ENCODE peak calls at places on chromosomes 11 and 22, in four cellular contexts. One of them, this sample, is unnamed.

GRCh38 chr11:81394324-81394723 is 1339.3 kb downstream of the FAM181B start:
- DNase-seq in SK-N-SH: no peak
- DNase-seq in H1: no peak
- DNase-seq in GM12878: no peak
- DNase-seq in this sample: no peak

GRCh38 chr11:45617886-45618601 is 47.4 kb downstream of the CHST1 start:
- DNase-seq in SK-N-SH: no peak
- DNase-seq in H1: no peak
- DNase-seq in GM12878: no peak
- DNase-seq in this sample: no peak

GRCh38 chr22:17655289-17655688 is 16.7 kb downstream of the BCL2L13 start:
- DNase-seq in SK-N-SH: no peak
- DNase-seq in H1: no peak
- DNase-seq in GM12878: no peak
- DNase-seq in this sample: no peak

GRCh38 chr11:13661074-13661623 is 7.3 kb upstream of the FAR1 start:
- DNase-seq in SK-N-SH: no peak
- DNase-seq in H1: no peak
- DNase-seq in GM12878: no peak
- DNase-seq in this sample: no peak

GRCh38 chr22:39276461-39277134 is 31.8 kb upstream of the PDGFB start:
- DNase-seq in SK-N-SH: no peak
- DNase-seq in H1: no peak
- DNase-seq in GM12878: no peak
- DNase-seq in this sample: no peak

GRCh38 chr22:49693416-49693815 is 134.3 kb downstream of the BRD1 start:
- DNase-seq in SK-N-SH: no peak
- DNase-seq in H1: no peak
- DNase-seq in GM12878: no peak
- DNase-seq in this sample: no peak

GRCh38 chr22:38788417-38788816 is 5.5 kb downstream of the DNAL4 start:
- DNase-seq in SK-N-SH: peak
- DNase-seq in H1: no peak
- DNase-seq in GM12878: no peak
- DNase-seq in this sample: no peak

GRCh38 chr11:45473491-45473890 is 187.3 kb upstream of the SYT13 start:
- DNase-seq in SK-N-SH: no peak
- DNase-seq in H1: no peak
- DNase-seq in GM12878: no peak
- DNase-seq in this sample: no peak

GRCh38 chr11:93729129-93729616 is 12.1 kb downstream of the TAF1D start:
- DNase-seq in SK-N-SH: no peak
- DNase-seq in H1: no peak
- DNase-seq in GM12878: no peak
- DNase-seq in this sample: no peak

GRCh38 chr11:102177974-102178631 is 67.9 kb downstream of the YAP1 start:
- DNase-seq in SK-N-SH: peak
- DNase-seq in H1: no peak
- DNase-seq in GM12878: no peak
- DNase-seq in this sample: peak

GRCh38 chr11:122556605-122557004 is 98.9 kb upstream of the UBASH3B start:
- DNase-seq in SK-N-SH: no peak
- DNase-seq in H1: no peak
- DNase-seq in GM12878: no peak
- DNase-seq in this sample: no peak

GRCh38 chr22:42433754-42434153 is 1.6 kb upstream of the NFAM1 start:
- DNase-seq in SK-N-SH: no peak
- DNase-seq in H1: no peak
- DNase-seq in GM12878: no peak
- DNase-seq in this sample: no peak

GRCh38 chr11:72493426-72494108 is 59.2 kb upstream of the CLPB start:
- DNase-seq in SK-N-SH: no peak
- DNase-seq in H1: no peak
- DNase-seq in GM12878: no peak
- DNase-seq in this sample: no peak

GRCh38 chr11:115958089-115959000 is 454.1 kb upstream of the CADM1 start:
- DNase-seq in SK-N-SH: no peak
- DNase-seq in H1: no peak
- DNase-seq in GM12878: no peak
- DNase-seq in this sample: no peak

GRCh38 chr11:48210052-48210451 is 6.6 kb upstream of the OR4B1 start:
- DNase-seq in SK-N-SH: no peak
- DNase-seq in H1: no peak
- DNase-seq in GM12878: no peak
- DNase-seq in this sample: peak

GRCh38 chr11:118892515-118892914 is 8.8 kb downstream of the CXCR5 start:
- DNase-seq in SK-N-SH: no peak
- DNase-seq in H1: no peak
- DNase-seq in GM12878: no peak
- DNase-seq in this sample: no peak

GRCh38 chr22:37254867-37255233 is 10.8 kb upstream of the RAC2 start:
- DNase-seq in SK-N-SH: no peak
- DNase-seq in H1: no peak
- DNase-seq in GM12878: no peak
- DNase-seq in this sample: no peak
- TF ChIP-seq TCF12 in SK-N-SH: no peak
- TF ChIP-seq TCF12 in H1: no peak
- TF ChIP-seq TCF12 in GM12878: no peak
- TF ChIP-seq TCF12 in this sample: no peak

GRCh38 chr11:133896642-133897330 is 51.5 kb upstream of the SPATA19 start:
- DNase-seq in SK-N-SH: no peak
- DNase-seq in H1: no peak
- DNase-seq in GM12878: no peak
- DNase-seq in this sample: no peak

GRCh38 chr11:133896028-133896427 is 50.7 kb upstream of the SPATA19 start:
- DNase-seq in SK-N-SH: no peak
- DNase-seq in H1: no peak
- DNase-seq in GM12878: no peak
- DNase-seq in this sample: no peak

GRCh38 chr11:133897331-133897650 is 52.0 kb upstream of the SPATA19 start:
- DNase-seq in SK-N-SH: no peak
- DNase-seq in H1: no peak
- DNase-seq in GM12878: no peak
- DNase-seq in this sample: no peak

GRCh38 chr11:133894956-133895549 is 49.7 kb upstream of the SPATA19 start:
- DNase-seq in SK-N-SH: peak
- DNase-seq in H1: no peak
- DNase-seq in GM12878: peak
- DNase-seq in this sample: no peak

DNA sequence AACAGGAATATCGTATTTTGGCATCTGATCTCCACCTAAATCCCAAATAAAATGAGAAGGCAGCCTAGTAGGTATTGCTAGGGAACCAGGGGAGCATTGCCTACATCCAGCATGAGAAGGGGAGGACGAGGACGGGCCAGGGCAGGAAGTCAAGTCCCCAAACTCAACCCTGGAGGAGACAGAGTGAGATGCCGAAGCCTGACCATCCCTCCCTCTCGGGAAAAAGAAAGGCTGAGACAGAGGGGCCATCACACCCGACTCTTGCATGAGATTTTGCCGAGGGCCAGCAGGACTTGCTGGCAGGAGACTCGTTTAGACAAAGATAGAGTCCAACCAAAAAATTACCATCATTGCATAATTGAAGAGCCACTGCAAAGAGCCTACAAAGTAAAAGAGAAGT is 50.2 kb upstream of the SPATA19 start:
- DNase-seq in SK-N-SH: peak
- DNase-seq in H1: no peak
- DNase-seq in GM12878: no peak
- DNase-seq in this sample: no peak
- H3K9ac ChIP-seq in SK-N-SH: no peak
- H3K9ac ChIP-seq in H1: no peak
- H3K9ac ChIP-seq in GM12878: no peak
- H3K9ac ChIP-seq in this sample: no peak

DNA sequence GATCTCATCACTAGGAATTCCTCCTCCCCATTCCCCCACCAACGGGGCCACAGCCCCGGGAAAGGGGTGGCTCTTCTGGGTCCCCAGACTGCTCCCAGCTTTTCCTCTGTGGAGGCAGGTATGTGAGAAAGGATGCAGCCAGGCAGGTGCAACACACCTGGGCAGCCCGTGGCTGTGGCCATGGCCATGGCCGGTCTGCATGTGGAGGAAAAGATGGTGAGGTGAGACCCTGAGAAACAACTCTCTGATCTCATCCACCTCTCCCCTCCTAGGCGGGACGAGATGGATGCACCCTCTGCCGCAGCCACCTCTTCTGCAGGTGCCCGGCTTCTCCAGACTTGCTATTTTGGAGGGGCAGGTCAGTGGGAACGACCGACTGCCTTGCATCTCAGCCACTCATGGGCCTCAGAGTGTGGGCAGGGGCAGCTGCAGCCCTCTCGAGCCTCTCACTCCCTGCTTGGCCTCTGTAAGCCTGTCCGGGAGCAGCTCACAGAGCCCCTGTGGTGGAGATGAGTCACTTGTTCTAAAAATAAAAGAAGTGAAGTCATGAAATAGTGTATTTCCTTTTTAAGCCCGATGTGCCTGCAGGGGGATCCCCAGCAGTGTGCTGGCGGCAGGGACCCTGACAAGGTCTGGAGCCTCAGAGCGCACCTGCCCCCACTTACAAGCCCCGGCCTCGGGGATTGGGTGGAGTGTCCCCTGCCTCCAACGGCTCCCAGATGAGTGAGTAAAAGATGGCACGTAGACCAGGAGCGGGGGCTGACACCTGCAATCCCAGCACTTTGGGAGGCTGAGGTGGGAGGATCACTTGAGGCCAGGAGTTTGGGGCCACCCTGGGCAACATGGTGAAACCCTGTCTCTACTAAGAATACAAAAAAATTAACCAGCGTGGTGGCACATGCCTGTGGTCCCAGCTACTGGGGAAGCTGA is 10.7 kb downstream of the SMIM38 start:
- DNase-seq in SK-N-SH: peak
- DNase-seq in H1: peak
- DNase-seq in GM12878: peak
- DNase-seq in this sample: peak
- TF ChIP-seq TCF12 in SK-N-SH: peak
- TF ChIP-seq TCF12 in H1: no peak
- TF ChIP-seq TCF12 in GM12878: peak
- TF ChIP-seq TCF12 in this sample: no peak

GRCh38 chr11:129972596-129972995 is 30.0 kb downstream of the PRDM10 start:
- DNase-seq in SK-N-SH: no peak
- DNase-seq in H1: no peak
- DNase-seq in GM12878: no peak
- DNase-seq in this sample: no peak

GRCh38 chr11:129969973-129970372 is 32.7 kb downstream of the PRDM10 start:
- DNase-seq in SK-N-SH: no peak
- DNase-seq in H1: no peak
- DNase-seq in GM12878: no peak
- DNase-seq in this sample: no peak

GRCh38 chr11:129965248-129965647 is 37.4 kb downstream of the PRDM10 start:
- DNase-seq in SK-N-SH: no peak
- DNase-seq in H1: no peak
- DNase-seq in GM12878: no peak
- DNase-seq in this sample: no peak

GRCh38 chr11:129967996-129968395 is 34.6 kb downstream of the PRDM10 start:
- DNase-seq in SK-N-SH: no peak
- DNase-seq in H1: no peak
- DNase-seq in GM12878: no peak
- DNase-seq in this sample: no peak

GRCh38 chr11:129968611-129969419 is 33.8 kb downstream of the PRDM10 start:
- DNase-seq in SK-N-SH: peak
- DNase-seq in H1: no peak
- DNase-seq in GM12878: no peak
- DNase-seq in this sample: no peak
- H3K9ac ChIP-seq in SK-N-SH: no peak
- H3K9ac ChIP-seq in H1: no peak
- H3K9ac ChIP-seq in GM12878: no peak
- H3K9ac ChIP-seq in this sample: no peak

GRCh38 chr11:103924166-103925013 is 112.0 kb upstream of the DDI1 start:
- DNase-seq in SK-N-SH: no peak
- DNase-seq in H1: no peak
- DNase-seq in GM12878: no peak
- DNase-seq in this sample: no peak

GRCh38 chr11:103926990-103927389 is 109.5 kb upstream of the DDI1 start:
- DNase-seq in SK-N-SH: no peak
- DNase-seq in H1: no peak
- DNase-seq in GM12878: no peak
- DNase-seq in this sample: no peak

GRCh38 chr11:103920933-103921332 is 115.5 kb upstream of the DDI1 start:
- DNase-seq in SK-N-SH: no peak
- DNase-seq in H1: no peak
- DNase-seq in GM12878: no peak
- DNase-seq in this sample: no peak

GRCh38 chr11:103920449-103920848 is 116.0 kb upstream of the DDI1 start:
- DNase-seq in SK-N-SH: no peak
- DNase-seq in H1: no peak
- DNase-seq in GM12878: no peak
- DNase-seq in this sample: no peak

GRCh38 chr11:103923473-103923931 is 112.9 kb upstream of the DDI1 start:
- DNase-seq in SK-N-SH: no peak
- DNase-seq in H1: no peak
- DNase-seq in GM12878: no peak
- DNase-seq in this sample: peak
- TF ChIP-seq TCF12 in SK-N-SH: no peak
- TF ChIP-seq TCF12 in H1: no peak
- TF ChIP-seq TCF12 in GM12878: no peak
- TF ChIP-seq TCF12 in this sample: no peak

This sample was measured in HepG2.